ENCODE peak calls at places on chromosomes 3 and 15, in seven cellular contexts. V, X, B, F, Z, S and L are unnamed samples.

GRCh38 chr3:50177346-50177745 is 14.1 kb upstream of the GNAT1 start:
- DNase-seq in V (no peak), X (no peak), B (no peak), F (no peak), Z (no peak), S (no peak), L (no peak)

GRCh38 chr3:62554264-62554799 is 181.0 kb upstream of the FEZF2 start:
- DNase-seq in V (no peak), X (no peak), B (peak), F (no peak), Z (no peak), S (no peak), L (no peak)

GRCh38 chr3:122977645-122978466 is 49.7 kb downstream of the SEMA5B start:
- DNase-seq in V (no peak), X (no peak), B (no peak), F (peak), Z (no peak), S (peak), L (no peak)

GRCh38 chr15:96889734-96890480 is 559.4 kb downstream of the NR2F2 start:
- DNase-seq in V (peak), X (no peak), B (no peak), F (peak), Z (no peak), S (no peak), L (peak)

GRCh38 chr3:186974824-186975281 is 44.5 kb downstream of the ST6GAL1 start:
- DNase-seq in V (no peak), X (no peak), B (no peak), F (no peak), Z (no peak), S (no peak), L (no peak)

GRCh38 chr3:184801241-184801640 is 10.7 kb upstream of the VPS8 start:
- DNase-seq in V (no peak), X (no peak), B (no peak), F (no peak), Z (no peak), S (no peak), L (no peak)

GRCh38 chr3:186598108-186598784 is 14.6 kb upstream of the AHSG start:
- DNase-seq in V (no peak), X (no peak), B (no peak), F (peak), Z (peak), S (no peak), L (no peak)

GRCh38 chr3:42905740-42906084 is 230 bp upstream of the ZNF662 start:
- DNase-seq in V (no peak), X (no peak), B (no peak), F (no peak), Z (no peak), S (no peak), L (no peak)

GRCh38 chr15:74314897-74315438 is 52.5 kb downstream of the CYP11A1 start:
- DNase-seq in V (no peak), X (no peak), B (no peak), F (peak), Z (no peak), S (no peak), L (peak)

GRCh38 chr3:76756578-76756977 is 283.3 kb upstream of the ROBO2 start:
- DNase-seq in V (no peak), X (no peak), B (no peak), F (no peak), Z (no peak), S (no peak), L (no peak)

DNA sequence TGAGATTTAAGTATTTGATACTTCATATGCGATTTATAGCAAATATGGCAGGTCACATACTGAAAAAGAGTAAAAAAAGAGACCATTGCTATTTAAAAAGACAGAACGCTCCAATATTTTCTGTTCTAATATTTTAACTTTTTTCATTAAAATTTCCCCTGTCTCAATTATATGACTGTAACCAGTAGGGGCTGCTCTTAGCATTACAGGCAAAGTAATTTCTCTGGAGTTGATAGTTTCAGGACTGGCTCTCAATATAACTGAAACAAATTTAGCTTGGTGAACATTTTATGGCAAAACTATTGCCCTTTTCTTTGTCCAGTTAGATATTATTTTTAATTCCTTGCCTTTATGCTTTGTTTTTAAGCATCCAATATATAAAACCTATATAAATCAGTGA is 286.3 kb upstream of the ROBO2 start:
- DNase-seq in V (no peak), X (no peak), B (no peak), F (no peak), Z (no peak), S (no peak), L (no peak)
- TF ChIP-seq CTCF in V (no peak), X (peak), B (peak), F (no peak), Z (no peak), S (no peak), L (no peak)

GRCh38 chr3:178435575-178435974 is 100.7 kb upstream of the KCNMB2 start:
- DNase-seq in V (no peak), X (no peak), B (no peak), F (no peak), Z (no peak), S (no peak), L (no peak)

GRCh38 chr3:178439504-178439903 is 96.7 kb upstream of the KCNMB2 start:
- DNase-seq in V (no peak), X (no peak), B (no peak), F (peak), Z (no peak), S (peak), L (no peak)

GRCh38 chr3:178436773-178437172 is 99.5 kb upstream of the KCNMB2 start:
- DNase-seq in V (no peak), X (no peak), B (no peak), F (peak), Z (no peak), S (peak), L (no peak)

GRCh38 chr3:178434206-178434805 is 101.9 kb upstream of the KCNMB2 start:
- DNase-seq in V (no peak), X (no peak), B (no peak), F (peak), Z (no peak), S (no peak), L (no peak)
- TF ChIP-seq CTCF in V (no peak), X (peak), B (no peak), F (peak), Z (peak), S (peak), L (no peak)

GRCh38 chr3:16150285-16150684 is 24.2 kb upstream of the GALNT15 start:
- DNase-seq in V (no peak), X (no peak), B (no peak), F (no peak), Z (no peak), S (no peak), L (no peak)
- TF ChIP-seq CTCF in V (no peak), X (no peak), B (no peak), F (peak), Z (no peak), S (no peak), L (no peak)

GRCh38 chr3:113844622-113845222 is 6.1 kb downstream of the GRAMD1C start:
- DNase-seq in V (no peak), X (no peak), B (no peak), F (peak), Z (no peak), S (no peak), L (no peak)
- TF ChIP-seq CTCF in V (peak), X (peak), B (peak), F (peak), Z (peak), S (peak), L (peak)

GRCh38 chr3:102142379-102143058 is 292.3 kb upstream of the ZPLD1 start:
- DNase-seq in V (no peak), X (no peak), B (no peak), F (peak), Z (no peak), S (no peak), L (no peak)

GRCh38 chr3:102144063-102144462 is 290.8 kb upstream of the ZPLD1 start:
- DNase-seq in V (no peak), X (no peak), B (no peak), F (peak), Z (no peak), S (no peak), L (no peak)

GRCh38 chr3:102141096-102141912 is 292.0 kb downstream of the NFKBIZ start:
- DNase-seq in V (no peak), X (no peak), B (no peak), F (peak), Z (no peak), S (no peak), L (no peak)

GRCh38 chr3:102141913-102142210 is 292.5 kb downstream of the NFKBIZ start:
- DNase-seq in V (no peak), X (no peak), B (no peak), F (no peak), Z (no peak), S (no peak), L (no peak)

GRCh38 chr3:102143536-102143935 is 291.3 kb upstream of the ZPLD1 start:
- DNase-seq in V (no peak), X (no peak), B (no peak), F (no peak), Z (no peak), S (no peak), L (no peak)
- TF ChIP-seq CTCF in V (no peak), X (no peak), B (no peak), F (no peak), Z (no peak), S (no peak), L (no peak)

GRCh38 chr3:124995460-124995994 is 60.3 kb downstream of the HEG1 start:
- DNase-seq in V (peak), X (peak), B (peak), F (peak), Z (no peak), S (peak), L (peak)
- TF ChIP-seq CTCF in V (peak), X (peak), B (peak), F (peak), Z (peak), S (peak), L (peak)

GRCh38 chr3:178420033-178420432 is 116.2 kb upstream of the KCNMB2 start:
- DNase-seq in V (no peak), X (no peak), B (no peak), F (no peak), Z (no peak), S (no peak), L (no peak)

GRCh38 chr3:178421069-178421468 is 115.2 kb upstream of the KCNMB2 start:
- DNase-seq in V (no peak), X (no peak), B (no peak), F (no peak), Z (no peak), S (no peak), L (no peak)

GRCh38 chr3:178419078-178419477 is 117.2 kb upstream of the KCNMB2 start:
- DNase-seq in V (no peak), X (no peak), B (no peak), F (peak), Z (no peak), S (no peak), L (no peak)

GRCh38 chr3:178417736-178418135 is 118.5 kb upstream of the KCNMB2 start:
- DNase-seq in V (no peak), X (no peak), B (no peak), F (no peak), Z (no peak), S (no peak), L (no peak)

GRCh38 chr3:178422406-178422805 is 113.8 kb upstream of the KCNMB2 start:
- DNase-seq in V (no peak), X (no peak), B (no peak), F (no peak), Z (no peak), S (no peak), L (no peak)
- TF ChIP-seq CTCF in V (no peak), X (no peak), B (peak), F (no peak), Z (no peak), S (no peak), L (no peak)

GRCh38 chr3:36741285-36741684 is 23.1 kb downstream of the DCLK3 start:
- DNase-seq in V (no peak), X (no peak), B (no peak), F (peak), Z (no peak), S (peak), L (no peak)
- TF ChIP-seq CTCF in V (no peak), X (peak), B (no peak), F (peak), Z (peak), S (peak), L (peak)

DNA sequence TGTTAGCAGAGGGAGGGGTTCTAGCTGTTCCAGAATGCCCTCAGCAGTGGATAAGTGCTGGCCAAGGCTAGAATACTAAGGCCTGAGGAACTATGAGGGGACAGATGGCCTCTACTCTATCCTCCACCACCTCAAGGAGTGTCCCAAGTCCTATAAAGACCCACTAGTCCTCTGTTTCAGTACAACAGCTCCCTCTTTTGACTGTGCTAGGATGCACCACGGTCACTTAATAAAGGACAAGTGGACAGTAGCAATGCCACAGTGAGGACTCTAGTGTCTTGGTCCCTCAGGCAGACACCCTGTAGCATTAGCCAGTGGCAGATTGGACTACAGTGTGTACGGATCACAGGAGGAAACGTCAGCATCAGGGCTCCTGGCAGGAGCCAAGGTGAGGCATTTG is 171.8 kb upstream of the PROK2 start:
- DNase-seq in V (no peak), X (no peak), B (no peak), F (no peak), Z (no peak), S (no peak), L (no peak)
- TF ChIP-seq CTCF in V (no peak), X (no peak), B (no peak), F (no peak), Z (no peak), S (no peak), L (peak)